ENCODE peak calls at places on chromosomes 4 and X, in ten cellular contexts. J is A549, Q is cardiac muscle cell, K is mucosa of descending colon, M is hepatocyte, N is pancreas, T is esophagus squamous epithelium, G is HepG2, Y is GM23338, O is H9. F is an unnamed sample.

GRCh38 chrX:49064303-49064702 is 5.5 kb downstream of the CCDC120 start:
- DNase-seq in J (no peak), Q (no peak), K (no peak), M (no peak), N (no peak), T (no peak), G (no peak), Y (no peak), O (no peak), F (no peak)

GRCh38 chrX:137194164-137194563 is 160.4 kb upstream of the GPR101 start:
- DNase-seq in J (peak; percentile 5), Q (peak; percentile 49), K (peak; percentile 8), M (peak; percentile 24), N (no peak), T (no peak), G (peak; percentile 12), Y (peak; percentile 68), O (peak; percentile 53), F (no peak)

GRCh38 chrX:155028749-155029360 is 2.2 kb downstream of the FUNDC2 start:
- DNase-seq in J (no peak), Q (no peak), K (peak; percentile 4), M (peak; percentile 8), N (no peak), T (no peak), G (no peak), Y (no peak), O (no peak), F (no peak)

GRCh38 chr4:90845777-90846176 is 718.6 kb downstream of the CCSER1 start:
- DNase-seq in J (no peak), Q (no peak), K (no peak), M (no peak), N (no peak), T (no peak), G (no peak), Y (no peak), O (no peak), F (no peak)

GRCh38 chr4:137070614-137071013 is 461.7 kb downstream of the PCDH18 start:
- DNase-seq in J (no peak), Q (no peak), K (no peak), M (no peak), N (no peak), T (no peak), G (no peak), Y (peak; percentile 35), O (peak; percentile 49), F (no peak)

GRCh38 chr4:40550900-40551546 is 78.6 kb downstream of the RBM47 start:
- DNase-seq in J (peak; percentile 25), Q (peak; percentile 30), K (peak; percentile 59), M (peak; percentile 59), N (no peak), T (no peak), G (peak; percentile 54), Y (peak; percentile 55), O (no peak), F (no peak)

GRCh38 chr4:39714171-39714570 is 16.2 kb downstream of the UBE2K start:
- DNase-seq in J (no peak), Q (no peak), K (no peak), M (no peak), N (no peak), T (no peak), G (no peak), Y (no peak), O (no peak), F (no peak)

GRCh38 chr4:142353149-142353738 is 492.9 kb downstream of the INPP4B start:
- DNase-seq in J (no peak), Q (peak; percentile 80), K (peak; percentile 35), M (peak; percentile 84), N (no peak), T (no peak), G (peak; percentile 27), Y (peak; percentile 81), O (no peak), F (no peak)

GRCh38 chr4:174018236-174018635 is 265.2 kb downstream of the FBXO8 start:
- DNase-seq in J (no peak), Q (no peak), K (no peak), M (no peak), N (no peak), T (no peak), G (no peak), Y (no peak), O (no peak), F (no peak)

GRCh38 chr4:76311896-76312331 is 5.4 kb downstream of the STBD1 start:
- DNase-seq in J (no peak), Q (no peak), K (peak; percentile 19), M (peak; percentile 34), N (no peak), T (no peak), G (no peak), Y (no peak), O (no peak), F (no peak)

GRCh38 chrX:118761950-118762725 is 34.7 kb downstream of the IL13RA1 start:
- DNase-seq in J (no peak), Q (no peak), K (no peak), M (no peak), N (no peak), T (no peak), G (no peak), Y (peak; percentile 37), O (no peak), F (no peak)

GRCh38 chr4:74751247-74751646 is 43.1 kb downstream of the BTC start:
- DNase-seq in J (no peak), Q (no peak), K (no peak), M (no peak), N (no peak), T (no peak), G (no peak), Y (no peak), O (no peak), F (no peak)

GRCh38 chr4:182808673-182809416 is 108.3 kb downstream of the DCTD start:
- DNase-seq in J (no peak), Q (no peak), K (no peak), M (no peak), N (peak; percentile 53), T (no peak), G (no peak), Y (no peak), O (no peak), F (no peak)

GRCh38 chr4:53221832-53222480 is 143.9 kb downstream of the SCFD2 start:
- DNase-seq in J (no peak), Q (no peak), K (no peak), M (no peak), N (no peak), T (no peak), G (no peak), Y (no peak), O (no peak), F (no peak)

DNA sequence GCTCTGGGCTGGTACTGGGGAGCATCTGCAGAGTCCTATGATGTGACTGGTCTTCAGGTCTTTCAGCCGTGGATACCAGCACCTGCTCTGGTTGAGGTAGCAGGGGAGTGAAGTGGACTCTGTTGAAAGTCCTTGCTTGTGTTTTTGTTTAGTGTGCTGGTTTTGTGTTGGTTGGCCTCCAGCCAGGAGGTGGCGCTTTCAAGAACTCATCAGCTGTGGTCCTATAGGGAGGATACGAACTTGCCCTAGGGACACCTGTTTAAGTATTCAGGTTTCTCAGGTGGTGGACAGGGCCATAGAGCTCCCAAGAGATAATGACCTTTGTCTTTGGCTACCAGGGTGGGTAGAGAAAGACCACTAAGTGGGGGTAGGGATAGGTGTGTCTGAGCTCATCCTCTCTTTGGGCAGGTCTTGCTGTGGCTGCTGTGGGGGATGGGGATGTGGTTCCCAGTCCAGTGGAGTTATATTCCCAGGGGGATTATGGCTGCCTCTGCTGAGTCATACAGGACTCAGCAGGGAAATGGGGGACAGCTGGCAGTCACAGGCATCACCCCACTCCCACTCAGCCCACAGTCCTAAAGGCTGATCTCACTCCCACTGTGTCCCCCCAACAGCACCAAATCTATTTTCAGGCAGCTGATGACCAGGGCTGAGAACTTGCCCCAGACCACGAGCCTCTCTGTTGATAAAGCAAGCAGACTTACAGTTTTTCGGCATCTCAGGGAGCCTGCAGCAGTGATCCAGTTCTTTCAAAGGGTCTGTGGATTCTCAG is 24.1 kb downstream of the MSMO1 start:
- DNase-seq in J (no peak), Q (no peak), K (peak; percentile 9), M (no peak), N (no peak), T (no peak), G (peak; percentile 43), Y (peak; percentile 61), O (peak; percentile 43), F (no peak)
- TF ChIP-seq CTCF in J (no peak), Q (no peak), K (no peak), M (no peak), N (no peak), T (no peak), G (peak; percentile 69), Y (peak; percentile 52), O (peak; percentile 55), F (no peak)

GRCh38 chr4:7815562-7815961 is 124.1 kb downstream of the AFAP1 start:
- DNase-seq in J (no peak), Q (no peak), K (no peak), M (no peak), N (no peak), T (no peak), G (no peak), Y (no peak), O (no peak), F (no peak)

GRCh38 chr4:7815981-7816380 is 123.7 kb downstream of the AFAP1 start:
- DNase-seq in J (no peak), Q (no peak), K (no peak), M (no peak), N (no peak), T (no peak), G (no peak), Y (no peak), O (no peak), F (no peak)

GRCh38 chr4:7812921-7813320 is 126.7 kb downstream of the AFAP1 start:
- DNase-seq in J (no peak), Q (no peak), K (no peak), M (no peak), N (no peak), T (no peak), G (no peak), Y (no peak), O (no peak), F (no peak)

GRCh38 chr4:7813674-7814073 is 126.0 kb downstream of the AFAP1 start:
- DNase-seq in J (no peak), Q (no peak), K (no peak), M (no peak), N (no peak), T (no peak), G (peak; percentile 24), Y (no peak), O (no peak), F (no peak)

GRCh38 chr4:7814451-7814850 is 125.2 kb downstream of the AFAP1 start:
- DNase-seq in J (no peak), Q (no peak), K (no peak), M (no peak), N (no peak), T (no peak), G (no peak), Y (no peak), O (no peak), F (no peak)
- H3K4me1 ChIP-seq in J (peaks cover 84% of the 10 kb centered on the region), Q (peaks cover 30% of the 10 kb centered on the region), K (peaks cover 7% of the 10 kb centered on the region), M (peaks cover 27% of the 10 kb centered on the region), N (peaks cover 16% of the 10 kb centered on the region), T (peaks cover 4% of the 10 kb centered on the region), G (peaks cover 41% of the 10 kb centered on the region), Y (peaks cover 12% of the 10 kb centered on the region), O (no peaks in the 10 kb centered on the region), F (peaks cover 47% of the 10 kb centered on the region)

GRCh38 chrX:22383988-22384387 is 111.3 kb downstream of the CBLL2 start:
- DNase-seq in J (no peak), Q (no peak), K (no peak), M (no peak), N (no peak), T (no peak), G (no peak), Y (peak; percentile 20), O (no peak), F (no peak)
- TF ChIP-seq CTCF in J (no peak), Q (no peak), K (no peak), M (no peak), N (no peak), T (no peak), G (no peak), Y (peak; percentile 26), O (peak; percentile 44), F (no peak)

GRCh38 chr4:158787718-158788441 is 19.1 kb downstream of the FNIP2 start:
- DNase-seq in J (no peak), Q (no peak), K (no peak), M (no peak), N (no peak), T (no peak), G (no peak), Y (no peak), O (no peak), F (no peak)
- H3K4me1 ChIP-seq in J (peaks cover 28% of the 10 kb centered on the region), Q (peaks cover 69% of the 10 kb centered on the region), K (peaks cover 37% of the 10 kb centered on the region), M (peaks cover 24% of the 10 kb centered on the region), N (peaks cover 51% of the 10 kb centered on the region), T (peaks cover 20% of the 10 kb centered on the region), G (peaks cover 74% of the 10 kb centered on the region), Y (no peaks in the 10 kb centered on the region), O (no peaks in the 10 kb centered on the region), F (peaks cover 100% of the 10 kb centered on the region)